ENCODE peak calls at places on chromosomes 7 and 10, in eight cellular contexts. X, O, Y, V, T, H, Q and G are unnamed samples.

GRCh38 chr10:102615361-102615760 is 28.9 kb upstream of the TRIM8 start:
- DNase-seq in X (no peak), O (no peak), Y (peak), V (peak), T (no peak), H (no peak), Q (peak), G (no peak)

GRCh38 chr10:132206806-132207535 is 20.2 kb downstream of the DPYSL4 start:
- DNase-seq in X (no peak), O (no peak), Y (no peak), V (no peak), T (no peak), H (no peak), Q (no peak), G (no peak)

GRCh38 chr7:1678070-1678543 is 8.0 kb downstream of the ELFN1 start:
- DNase-seq in X (no peak), O (no peak), Y (no peak), V (no peak), T (no peak), H (peak), Q (no peak), G (no peak)

GRCh38 chr10:101195921-101196320 is 33.3 kb downstream of the LBX1 start:
- DNase-seq in X (no peak), O (no peak), Y (no peak), V (no peak), T (no peak), H (no peak), Q (no peak), G (no peak)

GRCh38 chr10:68242051-68242450 is 10.1 kb upstream of the ATOH7 start:
- DNase-seq in X (no peak), O (no peak), Y (no peak), V (no peak), T (no peak), H (no peak), Q (no peak), G (no peak)

GRCh38 chr7:135536160-135536559 is 21.6 kb upstream of the NUP205 start:
- DNase-seq in X (no peak), O (no peak), Y (no peak), V (no peak), T (no peak), H (peak), Q (no peak), G (no peak)

GRCh38 chr7:69845721-69846495 is 247.6 kb downstream of the AUTS2 start:
- DNase-seq in X (no peak), O (no peak), Y (no peak), V (no peak), T (no peak), H (no peak), Q (no peak), G (no peak)

GRCh38 chr10:52031771-52032170 is 282.3 kb upstream of the DKK1 start:
- DNase-seq in X (no peak), O (no peak), Y (no peak), V (no peak), T (no peak), H (no peak), Q (no peak), G (no peak)

GRCh38 chr7:68691261-68692216 is 906.7 kb upstream of the AUTS2 start:
- DNase-seq in X (no peak), O (no peak), Y (no peak), V (no peak), T (no peak), H (no peak), Q (peak), G (no peak)

GRCh38 chr7:36044096-36044892 is 108.8 kb upstream of the EEPD1 start:
- DNase-seq in X (no peak), O (no peak), Y (no peak), V (no peak), T (no peak), H (no peak), Q (no peak), G (no peak)

GRCh38 chr7:115135111-115135510 is 213.2 kb downstream of the MDFIC start:
- DNase-seq in X (no peak), O (no peak), Y (no peak), V (no peak), T (no peak), H (no peak), Q (no peak), G (no peak)

GRCh38 chr10:84329094-84329611 is 764 bp downstream of the CCSER2 start:
- DNase-seq in X (no peak), O (no peak), Y (peak), V (peak), T (no peak), H (no peak), Q (peak), G (no peak)

GRCh38 chr10:23418051-23418681 is 20.7 kb upstream of the OTUD1 start:
- DNase-seq in X (no peak), O (no peak), Y (no peak), V (no peak), T (no peak), H (no peak), Q (no peak), G (no peak)

GRCh38 chr7:98202367-98203195 is 8.7 kb upstream of the BHLHA15 start:
- DNase-seq in X (no peak), O (no peak), Y (peak), V (peak), T (peak), H (peak), Q (no peak), G (no peak)

GRCh38 chr10:92074126-92074887 is 150.7 kb downstream of the BTAF1 start:
- DNase-seq in X (no peak), O (no peak), Y (no peak), V (no peak), T (no peak), H (no peak), Q (no peak), G (no peak)

GRCh38 chr7:121563177-121563576 is 167.1 kb upstream of the FAM3C start:
- DNase-seq in X (no peak), O (no peak), Y (no peak), V (no peak), T (no peak), H (no peak), Q (no peak), G (no peak)

GRCh38 chr7:132773527-132773956 is 197.3 kb upstream of the PLXNA4 start:
- DNase-seq in X (no peak), O (no peak), Y (no peak), V (no peak), T (no peak), H (no peak), Q (no peak), G (no peak)

GRCh38 chr7:143504937-143505297 is 27.2 kb downstream of the TAS2R41 start:
- DNase-seq in X (no peak), O (no peak), Y (no peak), V (no peak), T (no peak), H (no peak), Q (no peak), G (no peak)

GRCh38 chr7:130152270-130153141 is 52.7 kb downstream of the TMEM209 start:
- DNase-seq in X (no peak), O (no peak), Y (no peak), V (peak), T (no peak), H (peak), Q (no peak), G (no peak)

GRCh38 chr7:12212051-12212485 is 974 bp downstream of the TMEM106B start:
- DNase-seq in X (no peak), O (no peak), Y (no peak), V (no peak), T (no peak), H (peak), Q (peak), G (peak)

GRCh38 chr10:15780353-15781135 is 60.8 kb upstream of the ITGA8 start:
- DNase-seq in X (no peak), O (no peak), Y (no peak), V (no peak), T (no peak), H (no peak), Q (no peak), G (no peak)

GRCh38 chr10:122638106-122638505 is 61.5 kb downstream of the C10orf120 start:
- DNase-seq in X (no peak), O (no peak), Y (no peak), V (no peak), T (no peak), H (no peak), Q (no peak), G (no peak)

GRCh38 chr10:127977368-127978009 is 70.6 kb downstream of the PTPRE start:
- DNase-seq in X (no peak), O (no peak), Y (no peak), V (no peak), T (no peak), H (peak), Q (no peak), G (peak)